ENCODE peak calls at places on chromosomes 6 and 20, in ten cellular contexts. One of them, this sample, is unnamed.

GRCh38 chr6:151413372-151414145 is 22.2 kb upstream of the ZBTB2 start:
- DNase-seq in lower lobe of right lung: no peak
- DNase-seq in pancreas: no peak
- DNase-seq in transverse colon: no peak
- DNase-seq in PC-9: no peak
- DNase-seq in tibial artery: no peak
- DNase-seq in mucosa of descending colon: no peak
- DNase-seq in endodermal cell: no peak
- DNase-seq in ascending aorta: no peak
- DNase-seq in breast epithelium: no peak
- DNase-seq in this sample: no peak

GRCh38 chr6:13354331-13355042 is 26.1 kb upstream of the TBC1D7 start:
- DNase-seq in PC-9: no peak
- DNase-seq in transverse colon: no peak
- DNase-seq in breast epithelium: no peak
- DNase-seq in mucosa of descending colon: no peak
- DNase-seq in ascending aorta: no peak
- DNase-seq in tibial artery: no peak
- DNase-seq in endodermal cell: no peak
- DNase-seq in lower lobe of right lung: no peak
- DNase-seq in pancreas: no peak
- DNase-seq in this sample: no peak

GRCh38 chr6:17015144-17015543 is 86.7 kb upstream of the STMND1 start:
- DNase-seq in lower lobe of right lung: no peak
- DNase-seq in PC-9: no peak
- DNase-seq in pancreas: no peak
- DNase-seq in ascending aorta: no peak
- DNase-seq in endodermal cell: no peak
- DNase-seq in breast epithelium: no peak
- DNase-seq in tibial artery: no peak
- DNase-seq in mucosa of descending colon: no peak
- DNase-seq in transverse colon: no peak
- DNase-seq in this sample: no peak

GRCh38 chr6:162829013-162829742 is 101.4 kb downstream of the PACRG start:
- DNase-seq in ascending aorta: no peak
- DNase-seq in pancreas: no peak
- DNase-seq in PC-9: no peak
- DNase-seq in endodermal cell: no peak
- DNase-seq in mucosa of descending colon: no peak
- DNase-seq in lower lobe of right lung: no peak
- DNase-seq in transverse colon: no peak
- DNase-seq in breast epithelium: no peak
- DNase-seq in tibial artery: no peak
- DNase-seq in this sample: no peak

GRCh38 chr6:158662607-158663464 is 13.0 kb downstream of the SYTL3 start:
- DNase-seq in PC-9: no peak
- DNase-seq in breast epithelium: no peak
- DNase-seq in tibial artery: no peak
- DNase-seq in pancreas: no peak
- DNase-seq in endodermal cell: no peak
- DNase-seq in ascending aorta: no peak
- DNase-seq in lower lobe of right lung: no peak
- DNase-seq in transverse colon: no peak
- DNase-seq in mucosa of descending colon: no peak
- DNase-seq in this sample: no peak

GRCh38 chr6:47114460-47114859 is 72.3 kb upstream of the ADGRF1 start:
- DNase-seq in lower lobe of right lung: no peak
- DNase-seq in endodermal cell: no peak
- DNase-seq in pancreas: no peak
- DNase-seq in ascending aorta: no peak
- DNase-seq in tibial artery: no peak
- DNase-seq in breast epithelium: no peak
- DNase-seq in mucosa of descending colon: no peak
- DNase-seq in transverse colon: no peak
- DNase-seq in PC-9: no peak
- DNase-seq in this sample: no peak

GRCh38 chr6:22147983-22148797 is 148.6 kb downstream of the PRL start:
- DNase-seq in mucosa of descending colon: no peak
- DNase-seq in ascending aorta: no peak
- DNase-seq in pancreas: no peak
- DNase-seq in breast epithelium: no peak
- DNase-seq in lower lobe of right lung: peak; percentile 44
- DNase-seq in tibial artery: no peak
- DNase-seq in endodermal cell: no peak
- DNase-seq in PC-9: no peak
- DNase-seq in transverse colon: no peak
- DNase-seq in this sample: peak; percentile 60

GRCh38 chr6:128252293-128253176 is 267.9 kb downstream of the PTPRK start:
- DNase-seq in ascending aorta: no peak
- DNase-seq in endodermal cell: no peak
- DNase-seq in PC-9: no peak
- DNase-seq in lower lobe of right lung: no peak
- DNase-seq in mucosa of descending colon: no peak
- DNase-seq in pancreas: no peak
- DNase-seq in tibial artery: no peak
- DNase-seq in transverse colon: no peak
- DNase-seq in breast epithelium: no peak
- DNase-seq in this sample: no peak

GRCh38 chr6:16769131-16769985 is 8.1 kb upstream of the ATXN1 start:
- DNase-seq in ascending aorta: peak; percentile 41
- DNase-seq in breast epithelium: no peak
- DNase-seq in transverse colon: peak; percentile 38
- DNase-seq in endodermal cell: peak; percentile 54
- DNase-seq in pancreas: no peak
- DNase-seq in mucosa of descending colon: no peak
- DNase-seq in tibial artery: peak; percentile 53
- DNase-seq in PC-9: peak; percentile 99
- DNase-seq in lower lobe of right lung: no peak
- DNase-seq in this sample: no peak

GRCh38 chr6:29757701-29758293 is 34.6 kb downstream of the HLA-F start:
- DNase-seq in tibial artery: no peak
- DNase-seq in PC-9: no peak
- DNase-seq in ascending aorta: no peak
- DNase-seq in breast epithelium: no peak
- DNase-seq in transverse colon: no peak
- DNase-seq in lower lobe of right lung: no peak
- DNase-seq in endodermal cell: peak; percentile 79
- DNase-seq in mucosa of descending colon: no peak
- DNase-seq in pancreas: no peak
- DNase-seq in this sample: no peak

GRCh38 chr6:111950661-111951426 is 77.6 kb upstream of the FYN start:
- DNase-seq in PC-9: no peak
- DNase-seq in ascending aorta: no peak
- DNase-seq in endodermal cell: no peak
- DNase-seq in mucosa of descending colon: no peak
- DNase-seq in lower lobe of right lung: no peak
- DNase-seq in pancreas: no peak
- DNase-seq in tibial artery: no peak
- DNase-seq in breast epithelium: no peak
- DNase-seq in transverse colon: no peak
- DNase-seq in this sample: peak; percentile 41

GRCh38 chr6:41678511-41679084 is 40.3 kb downstream of the MDFI start:
- DNase-seq in tibial artery: no peak
- DNase-seq in endodermal cell: peak; percentile 36
- DNase-seq in transverse colon: no peak
- DNase-seq in lower lobe of right lung: no peak
- DNase-seq in PC-9: no peak
- DNase-seq in breast epithelium: no peak
- DNase-seq in mucosa of descending colon: no peak
- DNase-seq in ascending aorta: no peak
- DNase-seq in pancreas: no peak
- DNase-seq in this sample: no peak

GRCh38 chr6:161261325-161261724 is 12.5 kb downstream of the AGPAT4 start:
- DNase-seq in transverse colon: no peak
- DNase-seq in PC-9: no peak
- DNase-seq in tibial artery: no peak
- DNase-seq in endodermal cell: no peak
- DNase-seq in lower lobe of right lung: no peak
- DNase-seq in breast epithelium: no peak
- DNase-seq in mucosa of descending colon: no peak
- DNase-seq in pancreas: no peak
- DNase-seq in ascending aorta: no peak
- DNase-seq in this sample: no peak

GRCh38 chr6:90707223-90707622 is 120.4 kb upstream of the MAP3K7 start:
- DNase-seq in mucosa of descending colon: no peak
- DNase-seq in pancreas: no peak
- DNase-seq in breast epithelium: no peak
- DNase-seq in lower lobe of right lung: no peak
- DNase-seq in ascending aorta: no peak
- DNase-seq in transverse colon: no peak
- DNase-seq in endodermal cell: no peak
- DNase-seq in tibial artery: no peak
- DNase-seq in PC-9: no peak
- DNase-seq in this sample: no peak

GRCh38 chr6:108955329-108955949 is 107.2 kb downstream of the ARMC2 start:
- DNase-seq in ascending aorta: no peak
- DNase-seq in PC-9: no peak
- DNase-seq in mucosa of descending colon: no peak
- DNase-seq in lower lobe of right lung: no peak
- DNase-seq in endodermal cell: no peak
- DNase-seq in breast epithelium: no peak
- DNase-seq in transverse colon: no peak
- DNase-seq in tibial artery: no peak
- DNase-seq in pancreas: no peak
- DNase-seq in this sample: no peak

DNA sequence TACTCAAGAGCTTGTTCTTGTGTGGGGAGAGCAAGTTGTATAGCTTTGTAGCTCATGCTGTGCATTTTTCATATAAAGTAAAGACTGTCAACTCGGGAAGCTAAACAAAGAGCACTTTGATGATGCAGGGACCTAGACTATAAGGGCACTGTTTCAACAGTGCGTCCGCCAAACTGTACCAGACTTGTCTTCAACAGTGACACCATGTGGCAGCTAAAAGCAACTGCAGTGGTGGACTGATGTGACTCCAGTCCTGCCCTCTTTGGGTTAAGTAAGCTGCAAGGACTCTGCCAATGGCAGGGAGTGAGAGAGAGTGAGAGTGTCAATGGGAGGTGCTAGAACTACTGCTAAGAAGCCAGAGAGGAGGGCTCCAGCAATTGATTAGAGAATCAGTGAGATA is 48.1 kb upstream of the MC3R start:
- DNase-seq in endodermal cell: no peak
- DNase-seq in tibial artery: no peak
- DNase-seq in lower lobe of right lung: no peak
- DNase-seq in ascending aorta: no peak
- DNase-seq in mucosa of descending colon: no peak
- DNase-seq in PC-9: no peak
- DNase-seq in pancreas: no peak
- DNase-seq in transverse colon: no peak
- DNase-seq in breast epithelium: no peak
- DNase-seq in this sample: no peak
- H3K9me3 ChIP-seq in endodermal cell: peaks cover 92% of the 10 kb centered on the region
- H3K9me3 ChIP-seq in tibial artery: peaks cover 7% of the 10 kb centered on the region
- H3K9me3 ChIP-seq in lower lobe of right lung: peaks cover 15% of the 10 kb centered on the region
- H3K9me3 ChIP-seq in ascending aorta: peaks cover 5% of the 10 kb centered on the region
- H3K9me3 ChIP-seq in mucosa of descending colon: peaks cover 19% of the 10 kb centered on the region
- H3K9me3 ChIP-seq in PC-9: peaks cover 12% of the 10 kb centered on the region
- H3K9me3 ChIP-seq in pancreas: no peaks in the 10 kb centered on the region
- H3K9me3 ChIP-seq in transverse colon: peaks cover 5% of the 10 kb centered on the region
- H3K9me3 ChIP-seq in breast epithelium: no peaks in the 10 kb centered on the region
- H3K9me3 ChIP-seq in this sample: peaks cover 19% of the 10 kb centered on the region

GRCh38 chr20:25491446-25492038 is 84.1 kb downstream of the GINS1 start:
- DNase-seq in lower lobe of right lung: no peak
- DNase-seq in tibial artery: no peak
- DNase-seq in endodermal cell: no peak
- DNase-seq in breast epithelium: no peak
- DNase-seq in ascending aorta: no peak
- DNase-seq in transverse colon: no peak
- DNase-seq in pancreas: no peak
- DNase-seq in mucosa of descending colon: no peak
- DNase-seq in PC-9: no peak
- DNase-seq in this sample: no peak
- H3K4me1 ChIP-seq in lower lobe of right lung: no peaks in the 10 kb centered on the region
- H3K4me1 ChIP-seq in tibial artery: no peaks in the 10 kb centered on the region
- H3K4me1 ChIP-seq in endodermal cell: no peaks in the 10 kb centered on the region
- H3K4me1 ChIP-seq in breast epithelium: no peaks in the 10 kb centered on the region
- H3K4me1 ChIP-seq in ascending aorta: no peaks in the 10 kb centered on the region
- H3K4me1 ChIP-seq in transverse colon: no peaks in the 10 kb centered on the region
- H3K4me1 ChIP-seq in pancreas: no peaks in the 10 kb centered on the region
- H3K4me1 ChIP-seq in mucosa of descending colon: no peaks in the 10 kb centered on the region
- H3K4me1 ChIP-seq in PC-9: peaks cover under 1% of the 10 kb centered on the region
- H3K4me1 ChIP-seq in this sample: no peaks in the 10 kb centered on the region

GRCh38 chr20:50663095-50663821 is 28.1 kb downstream of the RIPOR3 start:
- DNase-seq in tibial artery: no peak
- DNase-seq in transverse colon: no peak
- DNase-seq in lower lobe of right lung: no peak
- DNase-seq in ascending aorta: no peak
- DNase-seq in mucosa of descending colon: no peak
- DNase-seq in PC-9: peak; percentile 96
- DNase-seq in pancreas: peak; percentile 84
- DNase-seq in breast epithelium: peak; percentile 75
- DNase-seq in endodermal cell: peak; percentile 73
- DNase-seq in this sample: no peak
- TF ChIP-seq CTCF in tibial artery: no peak
- TF ChIP-seq CTCF in transverse colon: no peak
- TF ChIP-seq CTCF in lower lobe of right lung: peak; percentile 25
- TF ChIP-seq CTCF in ascending aorta: no peak
- TF ChIP-seq CTCF in mucosa of descending colon: no peak
- TF ChIP-seq CTCF in PC-9: peak; percentile 71
- TF ChIP-seq CTCF in pancreas: no peak
- TF ChIP-seq CTCF in breast epithelium: peak; percentile 53
- TF ChIP-seq CTCF in endodermal cell: peak; percentile 75
- TF ChIP-seq CTCF in this sample: peak; percentile 21

GRCh38 chr6:167720456-167721285 is 106.0 kb upstream of the AFDN start:
- DNase-seq in pancreas: no peak
- DNase-seq in transverse colon: no peak
- DNase-seq in breast epithelium: no peak
- DNase-seq in endodermal cell: peak; percentile 33
- DNase-seq in PC-9: no peak
- DNase-seq in tibial artery: no peak
- DNase-seq in ascending aorta: no peak
- DNase-seq in lower lobe of right lung: no peak
- DNase-seq in mucosa of descending colon: no peak
- DNase-seq in this sample: no peak

GRCh38 chr6:167717455-167717854 is 109.3 kb upstream of the AFDN start:
- DNase-seq in transverse colon: no peak
- DNase-seq in tibial artery: no peak
- DNase-seq in lower lobe of right lung: no peak
- DNase-seq in mucosa of descending colon: no peak
- DNase-seq in ascending aorta: no peak
- DNase-seq in pancreas: no peak
- DNase-seq in endodermal cell: peak; percentile 17
- DNase-seq in breast epithelium: no peak
- DNase-seq in PC-9: no peak
- DNase-seq in this sample: no peak

GRCh38 chr6:167721291-167721690 is 105.4 kb upstream of the AFDN start:
- DNase-seq in breast epithelium: no peak
- DNase-seq in tibial artery: no peak
- DNase-seq in lower lobe of right lung: no peak
- DNase-seq in endodermal cell: peak; percentile 40
- DNase-seq in pancreas: no peak
- DNase-seq in PC-9: no peak
- DNase-seq in ascending aorta: no peak
- DNase-seq in mucosa of descending colon: no peak
- DNase-seq in transverse colon: no peak
- DNase-seq in this sample: no peak

GRCh38 chr6:167717867-167718266 is 108.8 kb upstream of the AFDN start:
- DNase-seq in endodermal cell: no peak
- DNase-seq in PC-9: no peak
- DNase-seq in lower lobe of right lung: no peak
- DNase-seq in pancreas: no peak
- DNase-seq in transverse colon: no peak
- DNase-seq in breast epithelium: peak; percentile 6
- DNase-seq in ascending aorta: no peak
- DNase-seq in tibial artery: no peak
- DNase-seq in mucosa of descending colon: no peak
- DNase-seq in this sample: no peak

GRCh38 chr6:167719920-167720319 is 106.8 kb upstream of the AFDN start:
- DNase-seq in ascending aorta: no peak
- DNase-seq in endodermal cell: peak; percentile 45
- DNase-seq in breast epithelium: no peak
- DNase-seq in PC-9: no peak
- DNase-seq in transverse colon: no peak
- DNase-seq in tibial artery: no peak
- DNase-seq in lower lobe of right lung: no peak
- DNase-seq in mucosa of descending colon: no peak
- DNase-seq in pancreas: no peak
- DNase-seq in this sample: no peak
- H3K9me3 ChIP-seq in ascending aorta: no peaks in the 10 kb centered on the region
- H3K9me3 ChIP-seq in endodermal cell: no peaks in the 10 kb centered on the region
- H3K9me3 ChIP-seq in breast epithelium: no peaks in the 10 kb centered on the region
- H3K9me3 ChIP-seq in PC-9: no peaks in the 10 kb centered on the region
- H3K9me3 ChIP-seq in transverse colon: no peaks in the 10 kb centered on the region
- H3K9me3 ChIP-seq in tibial artery: peaks cover 10% of the 10 kb centered on the region
- H3K9me3 ChIP-seq in lower lobe of right lung: peaks cover 4% of the 10 kb centered on the region
- H3K9me3 ChIP-seq in mucosa of descending colon: no peaks in the 10 kb centered on the region
- H3K9me3 ChIP-seq in pancreas: no peaks in the 10 kb centered on the region
- H3K9me3 ChIP-seq in this sample: peaks cover 8% of the 10 kb centered on the region

This sample was measured in heart left ventricle.